ENCODE peak calls at places on chromosomes 6 and 20, in nine cellular contexts. D, C, A, O, L, J, F, V and T are unnamed samples.
A peak's percentile ranks its signal among the peaks of the same experiment; 100 is the strongest.

GRCh38 chr6:70998148-70998547 is 41.3 kb upstream of the B3GAT2 start:
- DNase-seq in A (no peak), C (no peak), J (no peak), F (no peak), O (no peak), D (no peak), L (no peak), V (no peak), T (no peak)

GRCh38 chr6:46453221-46453620 is 38.0 kb downstream of the RCAN2 start:
- DNase-seq in F (no peak), J (no peak), O (no peak), A (no peak), D (peak; percentile 10), C (peak; percentile 96), V (no peak), L (no peak), T (peak; percentile 46)

GRCh38 chr20:61387204-61387958 is 135.3 kb downstream of the CDH4 start:
- DNase-seq in O (peak; percentile 60), C (peak; percentile 8), V (no peak), J (no peak), F (no peak), D (peak; percentile 39), A (peak; percentile 78), L (no peak), T (peak; percentile 64)

GRCh38 chr20:33480071-33480470 is 9.8 kb upstream of the CBFA2T2 start:
- DNase-seq in L (no peak), V (no peak), O (no peak), F (no peak), J (no peak), C (no peak), D (no peak), A (no peak), T (no peak)

GRCh38 chr6:118876201-118876600 is 17.8 kb upstream of the ASF1A start:
- DNase-seq in J (no peak), O (no peak), F (no peak), D (no peak), L (no peak), C (peak; percentile 42), A (no peak), V (peak; percentile 85), T (no peak)

GRCh38 chr6:37946021-37946420 is 126.5 kb downstream of the ZFAND3 start:
- DNase-seq in C (no peak), F (no peak), L (no peak), A (no peak), V (no peak), O (no peak), J (no peak), D (no peak), T (no peak)

GRCh38 chr20:48621256-48622078 is 206.3 kb downstream of the PREX1 start:
- DNase-seq in F (no peak), O (no peak), D (no peak), V (peak; percentile 94), L (no peak), A (no peak), C (peak; percentile 15), J (no peak), T (peak; percentile 62)

GRCh38 chr20:16927031-16927430 is 178.9 kb downstream of the OTOR start:
- DNase-seq in J (no peak), C (no peak), A (no peak), D (no peak), O (no peak), V (no peak), L (no peak), F (no peak), T (no peak)

GRCh38 chr6:106360989-106361430 is 493 bp downstream of the CRYBG1 start:
- DNase-seq in D (peak; percentile 21), O (peak; percentile 38), J (no peak), A (peak; percentile 13), F (no peak), L (peak; percentile 6), C (peak; percentile 5), V (peak; percentile 36), T (no peak)

GRCh38 chr20:5642155-5642981 is 107.8 kb upstream of the SHLD1 start:
- DNase-seq in L (no peak), A (peak; percentile 55), J (no peak), C (peak; percentile 66), D (peak; percentile 38), F (peak; percentile 34), V (no peak), O (peak; percentile 17), T (peak; percentile 13)

GRCh38 chr6:152368761-152369624 is 268.2 kb downstream of the SYNE1 start:
- DNase-seq in C (no peak), V (no peak), J (no peak), L (no peak), D (no peak), O (peak; percentile 75), A (no peak), F (peak; percentile 50), T (no peak)

GRCh38 chr6:34151321-34152041 is 5.6 kb upstream of the GRM4 start:
- DNase-seq in L (no peak), D (no peak), F (no peak), A (no peak), J (no peak), C (no peak), O (no peak), V (no peak), T (no peak)

GRCh38 chr20:48459729-48460395 is 367.9 kb downstream of the PREX1 start:
- DNase-seq in O (no peak), D (no peak), A (no peak), F (no peak), V (no peak), L (no peak), C (no peak), J (no peak), T (no peak)

GRCh38 chr6:38179300-38179699 is 359.8 kb downstream of the ZFAND3 start:
- DNase-seq in F (peak; percentile 15), J (no peak), D (no peak), C (no peak), L (no peak), V (no peak), A (no peak), O (no peak), T (no peak)

GRCh38 chr6:47670851-47671250 is 27.5 kb upstream of the ADGRF4 start:
- DNase-seq in O (no peak), D (no peak), C (no peak), F (no peak), A (no peak), V (no peak), L (peak; percentile 3), J (no peak), T (no peak)

DNA sequence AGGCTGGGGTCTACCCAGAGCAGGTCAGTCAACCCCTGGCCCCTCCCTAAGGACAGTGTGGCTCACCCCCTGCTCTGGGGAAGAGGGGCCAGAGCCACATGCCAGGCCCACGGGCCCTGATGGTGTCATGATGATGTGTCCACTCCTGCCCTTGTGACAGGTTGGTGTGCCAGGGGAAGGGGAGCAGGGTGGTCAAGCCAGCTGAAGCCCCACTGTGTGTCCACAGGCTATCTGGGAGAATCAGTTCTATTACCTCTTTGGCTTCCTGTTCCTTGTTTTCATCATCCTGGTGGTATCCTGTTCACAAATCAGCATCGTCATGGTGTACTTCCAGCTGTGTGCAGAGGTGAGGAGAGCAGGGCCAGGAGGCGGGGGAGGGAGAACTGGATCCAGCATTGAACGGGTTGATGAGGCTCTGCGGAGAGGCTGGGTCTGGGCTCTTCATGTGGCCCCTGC is 47.7 kb downstream of the PLAGL2 start:
- DNase-seq in A (no peak), J (no peak), C (no peak), D (no peak), L (no peak), V (no peak), F (no peak), O (no peak), T (no peak)
- H3K36me3 ChIP-seq in A (peaks cover 54% of the 10 kb centered on the region), J (peaks cover 41% of the 10 kb centered on the region), C (peaks cover 65% of the 10 kb centered on the region), D (peaks cover 7% of the 10 kb centered on the region), L (peaks cover 88% of the 10 kb centered on the region), V (peaks cover 47% of the 10 kb centered on the region), F (peaks cover 45% of the 10 kb centered on the region), O (peaks cover 35% of the 10 kb centered on the region), T (peaks cover 50% of the 10 kb centered on the region)

GRCh38 chr6:160088774-160089533 is 32.7 kb upstream of the SLC22A1 start:
- DNase-seq in O (no peak), L (no peak), D (no peak), F (no peak), C (no peak), A (no peak), J (no peak), V (no peak), T (no peak)
- H3K4me3 ChIP-seq in O (no peak overlapping the region), L (no peak overlapping the region), D (no peak overlapping the region), F (no peak overlapping the region), C (peak overlapping the region; percentile 49), A (no peak overlapping the region), J (no peak overlapping the region), V (no peak overlapping the region), T (no peak overlapping the region)

DNA sequence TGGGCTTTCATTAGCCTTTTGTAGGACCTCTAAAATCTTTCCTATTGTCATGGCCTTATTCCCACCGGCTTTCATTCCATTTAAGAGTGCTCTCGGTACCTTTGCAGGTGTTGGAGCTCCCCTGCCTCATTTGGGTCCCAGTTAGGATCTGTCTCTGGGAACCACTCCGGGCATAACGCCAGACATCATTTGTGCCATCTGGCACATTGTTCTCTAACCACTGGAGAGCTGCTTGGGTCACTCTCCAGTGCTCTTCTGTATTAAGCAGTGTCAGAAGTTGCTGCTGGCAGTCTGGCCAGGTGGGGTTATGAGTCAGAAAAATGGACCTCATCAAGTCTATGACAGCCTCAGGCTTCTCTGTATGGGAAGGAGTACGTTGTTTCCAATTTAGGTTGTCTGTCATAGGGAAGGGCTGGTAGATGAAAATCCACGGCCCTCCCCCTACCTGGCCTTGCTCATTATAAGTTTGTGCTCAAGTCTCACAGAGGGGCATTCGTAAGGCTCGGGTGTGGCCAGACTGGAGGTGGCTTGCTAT is 62.9 kb upstream of the MOCS1 start:
- DNase-seq in J (no peak), V (no peak), O (no peak), L (no peak), A (no peak), F (no peak), D (no peak), C (no peak), T (no peak)
- H3K9me3 ChIP-seq in J (peaks cover 26% of the 10 kb centered on the region), V (peaks cover 30% of the 10 kb centered on the region), O (peaks cover 38% of the 10 kb centered on the region), L (peaks cover 18% of the 10 kb centered on the region), A (peaks cover 12% of the 10 kb centered on the region), F (peaks cover 18% of the 10 kb centered on the region), D (no peaks in the 10 kb centered on the region), C (peaks cover 53% of the 10 kb centered on the region), T (no peaks in the 10 kb centered on the region)

GRCh38 chr6:125798734-125799510 is 8.2 kb downstream of the NCOA7 start:
- DNase-seq in J (no peak), F (no peak), O (no peak), D (no peak), L (no peak), A (no peak), V (no peak), C (no peak), T (no peak)

GRCh38 chr6:125795301-125795700 is 4.5 kb downstream of the NCOA7 start:
- DNase-seq in V (no peak), C (no peak), L (no peak), J (no peak), D (no peak), O (no peak), F (no peak), A (no peak), T (no peak)

GRCh38 chr6:125797934-125798444 is 7.2 kb downstream of the NCOA7 start:
- DNase-seq in L (no peak), F (no peak), A (no peak), O (no peak), C (no peak), J (no peak), V (peak; percentile 62), D (no peak), T (no peak)

GRCh38 chr6:125794342-125795137 is 3.8 kb downstream of the NCOA7 start:
- DNase-seq in A (no peak), F (no peak), D (no peak), V (peak; percentile 54), C (peak; percentile 82), L (no peak), J (no peak), O (no peak), T (no peak)

GRCh38 chr6:125797120-125797933 is 6.6 kb downstream of the NCOA7 start:
- DNase-seq in O (no peak), L (no peak), D (no peak), A (no peak), V (no peak), F (no peak), C (no peak), J (no peak), T (no peak)
- H3K36me3 ChIP-seq in O (no peaks in the 10 kb centered on the region), L (no peaks in the 10 kb centered on the region), D (no peaks in the 10 kb centered on the region), A (no peaks in the 10 kb centered on the region), V (no peaks in the 10 kb centered on the region), F (no peaks in the 10 kb centered on the region), C (peaks cover 38% of the 10 kb centered on the region), J (no peaks in the 10 kb centered on the region), T (no peaks in the 10 kb centered on the region)